ENCODE peak calls at places on chromosome 19, in five cellular contexts. L, B, J, A and V are unnamed samples. For H3K4me1, the result is how much of the 10 kb centered on the place peaks cover.

GRCh38 chr19:49243129-49243528 is 81.9 kb downstream of the SLC6A16 start:
- DNase-seq in A (no peak), J (no peak), L (no peak), B (no peak), V (no peak)

GRCh38 chr19:32599736-32600157 is 18.8 kb downstream of the PDCD5 start:
- DNase-seq in J (no peak), L (peak), A (no peak), B (peak), V (no peak)

GRCh38 chr19:33066543-33066942 is 1.9 kb upstream of the RHPN2 start:
- DNase-seq in B (no peak), J (no peak), L (no peak), A (no peak), V (no peak)

GRCh38 chr19:16677060-16677459 is 16.1 kb downstream of the TMEM38A start:
- DNase-seq in B (no peak), L (no peak), J (no peak), A (no peak), V (no peak)

GRCh38 chr19:34300380-34300779 is 46.0 kb downstream of the GARRE1 start:
- DNase-seq in B (no peak), A (no peak), J (no peak), L (no peak), V (no peak)

GRCh38 chr19:53808710-53809125 is 15.4 kb downstream of the NLRP12 start:
- DNase-seq in B (no peak), L (no peak), A (no peak), J (no peak), V (no peak)

GRCh38 chr19:13195678-13196077 is 45.5 kb downstream of the IER2 start:
- DNase-seq in L (peak), J (no peak), A (no peak), B (no peak), V (no peak)

GRCh38 chr19:9834726-9835506 is at the start of gene PIN1:
- DNase-seq in L (peak), B (peak), J (peak), A (peak), V (peak)

GRCh38 chr19:49371184-49371583 is 7.5 kb downstream of the DKKL1 start:
- DNase-seq in B (no peak), A (no peak), L (no peak), J (no peak), V (no peak)

GRCh38 chr19:882871-883497 is 10.0 kb downstream of the MED16 start:
- DNase-seq in A (no peak), L (no peak), B (no peak), J (no peak), V (no peak)

GRCh38 chr19:53076984-53077383 is 26.2 kb downstream of the ZNF160 start:
- DNase-seq in L (no peak), A (no peak), J (peak), B (peak), V (no peak)

GRCh38 chr19:13103961-13104847 is 1.5 kb upstream of the LYL1 start:
- DNase-seq in J (peak), B (no peak), L (peak), A (no peak), V (no peak)

GRCh38 chr19:44752816-44753618 is 4.5 kb downstream of the BCL3 start:
- DNase-seq in J (peak), L (peak), B (no peak), A (peak), V (peak)

GRCh38 chr19:48543121-48543710 is 8.8 kb upstream of the SULT2B1 start:
- DNase-seq in J (no peak), A (no peak), B (no peak), L (no peak), V (no peak)

GRCh38 chr19:51651216-51651846 is 4.7 kb upstream of the SIGLEC14 start:
- DNase-seq in B (no peak), A (no peak), J (peak), L (no peak), V (no peak)

GRCh38 chr19:39599116-39599515 is 3.2 kb upstream of the LGALS13 start:
- DNase-seq in J (no peak), B (peak), L (peak), A (no peak), V (no peak)

GRCh38 chr19:940591-941291 is 14.9 kb downstream of the ARID3A start:
- DNase-seq in L (peak), J (peak), A (peak), B (no peak), V (peak)

GRCh38 chr19:8505680-8506401 is 3.4 kb upstream of the PRAM1 start:
- DNase-seq in L (peak), A (no peak), J (peak), B (peak), V (peak)

DNA sequence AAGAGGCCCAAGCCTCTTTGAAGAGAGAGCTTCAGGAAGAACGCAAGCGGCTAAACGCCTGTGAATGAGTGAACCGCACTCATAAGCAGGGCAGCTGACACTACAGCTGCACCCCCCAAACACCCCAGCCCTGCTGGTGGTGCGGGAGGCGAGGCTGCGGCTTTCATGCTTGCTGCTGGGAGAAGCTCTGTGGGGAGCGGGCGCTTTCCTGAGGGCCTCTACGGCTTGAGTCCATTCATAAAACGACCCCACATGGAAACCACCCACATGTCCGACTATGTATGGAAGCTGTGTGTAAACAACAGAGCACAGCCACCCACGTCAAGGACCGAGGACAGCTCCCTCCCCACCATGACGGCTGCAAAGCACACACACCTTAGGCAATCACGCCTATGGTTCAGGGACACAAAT is 5.5 kb downstream of the AP3D1 start:
- DNase-seq in L (peak), A (no peak), B (no peak), J (no peak), V (no peak)
- H3K27ac ChIP-seq in L (no peak), A (no peak), B (no peak), J (no peak), V (no peak)

GRCh38 chr19:3100331-3100730 is 6.2 kb downstream of the GNA11 start:
- DNase-seq in J (no peak), L (no peak), B (no peak), A (no peak), V (no peak)
- H3K4me3 ChIP-seq in J (peak), L (no peak), B (peak), A (no peak), V (no peak)

GRCh38 chr19:17794731-17795494 is at the start of gene B3GNT3:
- DNase-seq in L (no peak), B (no peak), A (no peak), J (peak), V (no peak)

GRCh38 chr19:17794412-17794730 is 567 bp upstream of the B3GNT3 start:
- DNase-seq in J (no peak), L (no peak), B (no peak), A (no peak), V (no peak)

GRCh38 chr19:17796838-17797168 is 1.9 kb downstream of the B3GNT3 start:
- DNase-seq in L (no peak), J (no peak), A (no peak), B (no peak), V (no peak)

GRCh38 chr19:17796013-17796837 is 1.3 kb downstream of the B3GNT3 start:
- DNase-seq in A (no peak), B (no peak), L (no peak), J (no peak), V (no peak)

DNA sequence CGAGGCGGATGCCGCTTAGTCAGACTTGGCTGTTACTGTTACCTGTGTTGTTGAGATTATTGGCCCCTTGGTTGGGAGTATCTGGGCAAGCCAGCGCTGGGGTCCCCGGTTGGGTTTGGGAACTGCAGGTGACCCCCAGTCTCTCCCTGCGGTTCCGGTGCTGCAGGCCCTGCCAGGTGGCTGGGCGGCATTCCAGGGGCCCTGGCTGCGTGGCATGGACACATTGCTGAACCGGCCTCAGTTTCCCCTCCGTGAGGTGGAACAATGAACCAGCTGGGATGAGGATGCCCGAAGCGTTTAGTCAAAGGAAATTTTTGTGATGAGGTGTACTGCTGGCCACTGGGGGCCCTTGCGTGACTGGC is 538 bp downstream of the B3GNT3 start:
- DNase-seq in A (no peak), L (no peak), B (no peak), J (no peak), V (no peak)
- H3K4me1 ChIP-seq in A (under half), L (under half), B (under half), J (under half), V (under half)

DNA sequence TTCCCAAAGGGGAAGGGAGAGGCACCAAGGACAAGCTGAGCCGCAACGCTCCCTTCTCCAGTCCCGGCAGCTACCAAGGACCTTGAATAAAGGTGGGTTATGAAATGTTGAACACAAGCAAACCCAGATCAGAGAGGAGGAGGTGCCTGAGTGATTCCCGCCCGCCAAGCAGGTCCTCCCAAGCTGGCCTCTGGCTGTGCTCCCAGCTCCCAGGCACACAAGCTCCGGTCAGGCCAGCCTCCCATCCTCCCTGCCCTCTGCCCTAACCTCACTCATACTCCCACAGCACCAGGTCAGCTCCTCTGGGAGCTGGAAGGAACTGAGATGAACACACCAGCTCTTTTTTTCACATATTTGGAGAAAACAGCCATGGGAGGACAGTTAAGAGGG is 3.7 kb downstream of the NAPA start:
- DNase-seq in A (no peak), B (no peak), L (no peak), J (peak), V (no peak)
- H3K27ac ChIP-seq in A (peak), B (no peak), L (no peak), J (peak), V (peak)

DNA sequence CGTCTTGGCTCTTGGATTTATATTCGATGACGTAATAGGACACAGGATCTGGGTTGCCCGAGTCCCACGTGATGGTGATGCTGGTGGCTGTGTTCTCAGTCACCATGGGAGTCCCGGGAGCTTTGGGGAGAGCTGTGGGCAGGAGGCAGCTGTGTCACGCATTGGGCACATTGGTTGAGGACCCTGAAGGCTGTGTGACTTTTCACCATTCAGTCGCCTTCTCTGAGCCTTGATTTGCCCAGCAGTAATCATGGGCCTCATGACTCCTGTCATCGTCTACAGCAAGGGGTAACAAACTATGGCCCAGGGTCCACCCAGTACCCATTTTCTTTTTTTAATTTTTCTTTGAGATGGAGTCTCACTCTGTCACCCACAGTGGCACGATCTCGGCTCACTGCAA is 96.3 kb downstream of the PTPRS start:
- DNase-seq in B (no peak), A (no peak), J (no peak), L (no peak), V (no peak)
- H3K4me3 ChIP-seq in B (no peak), A (no peak), J (no peak), L (no peak), V (no peak)